ENCODE peak calls at places on chromosome 19, in four cellular contexts. Z, H, U and M are unnamed samples.

GRCh38 chr19:11196406-11197287 is 698 bp downstream of the KANK2 start:
- DNase-seq in U (peak; percentile 84), Z (no peak), H (peak; percentile 44), M (no peak)

GRCh38 chr19:42066075-42066754 is 3.8 kb downstream of the GRIK5 start:
- DNase-seq in Z (no peak), U (no peak), H (no peak), M (peak; percentile 62)

GRCh38 chr19:44820648-44821609 is 12.0 kb downstream of the BCAM start:
- DNase-seq in Z (no peak), H (no peak), U (peak; percentile 76), M (no peak)

GRCh38 chr19:2661615-2662014 is 40.9 kb downstream of the GNG7 start:
- DNase-seq in Z (no peak), U (no peak), H (no peak), M (no peak)

GRCh38 chr19:10270616-10271394 is at the start of gene ICAM1:
- DNase-seq in U (peak; percentile 78), Z (no peak), H (peak; percentile 71), M (no peak)

GRCh38 chr19:52307275-52307674 is 10.3 kb downstream of the ZNF480 start:
- DNase-seq in H (no peak), Z (no peak), U (no peak), M (no peak)

GRCh38 chr19:53076984-53077383 is 26.2 kb downstream of the ZNF160 start:
- DNase-seq in U (no peak), H (peak; percentile 48), Z (peak; percentile 6), M (peak; percentile 30)

GRCh38 chr19:42653841-42654240 is 59.1 kb upstream of the CEACAM8 start:
- DNase-seq in U (no peak), Z (no peak), H (no peak), M (no peak)

GRCh38 chr19:47435196-47435595 is 15.9 kb upstream of the MEIS3 start:
- DNase-seq in Z (no peak), H (no peak), U (peak; percentile 8), M (no peak)

GRCh38 chr19:30719189-30719990 is 347.2 kb downstream of the ZNF536 start:
- DNase-seq in H (no peak), Z (no peak), U (peak; percentile 84), M (no peak)

GRCh38 chr19:8004001-8004400 is 1.4 kb downstream of the ELAVL1 start:
- DNase-seq in U (no peak), H (no peak), Z (no peak), M (no peak)

GRCh38 chr19:8209111-8209964 is at the start of gene CERS4:
- DNase-seq in H (peak; percentile 86), Z (peak; percentile 73), U (peak; percentile 94), M (peak; percentile 87)

GRCh38 chr19:46065486-46065885 is 24.7 kb upstream of the IGFL4 start:
- DNase-seq in U (no peak), H (no peak), Z (no peak), M (no peak)

GRCh38 chr19:46977548-46977947 is 42.1 kb upstream of the NPAS1 start:
- DNase-seq in U (no peak), H (no peak), Z (no peak), M (no peak)

GRCh38 chr19:55289117-55289796 is 5.5 kb downstream of the BRSK1 start:
- DNase-seq in H (no peak), Z (no peak), U (no peak), M (no peak)

GRCh38 chr19:54795763-54796162 is 7.6 kb upstream of the KIR2DL4 start:
- DNase-seq in H (no peak), U (no peak), Z (no peak), M (no peak)

GRCh38 chr19:39246951-39247669 is 1.5 kb downstream of the IFNL4 start:
- DNase-seq in Z (no peak), H (no peak), U (peak; percentile 66), M (no peak)

GRCh38 chr19:44891016-44891882 is at the start of gene TOMM40:
- DNase-seq in H (no peak), Z (no peak), U (peak; percentile 100), M (no peak)

GRCh38 chr19:41410655-41411054 is 13.0 kb downstream of the BCKDHA start:
- DNase-seq in Z (no peak), U (no peak), H (no peak), M (no peak)

GRCh38 chr19:40506099-40506498 is 39.3 kb downstream of the SPTBN4 start:
- DNase-seq in Z (no peak), H (no peak), U (no peak), M (no peak)

GRCh38 chr19:36972594-36972993 is 56.5 kb downstream of the ZNF568 start:
- DNase-seq in U (peak; percentile 55), Z (no peak), H (no peak), M (no peak)

GRCh38 chr19:45492627-45493470 is 4.0 kb downstream of the RTN2 start:
- DNase-seq in U (peak; percentile 70), Z (no peak), H (no peak), M (no peak)